ENCODE peak calls at places on chromosomes 13 and 19, in four cellular contexts. One of them, this sample, is unnamed.

GRCh38 chr19:31905980-31906948 is 439.1 kb upstream of the ZNF507 start:
- DNase-seq in pancreas: no peak
- DNase-seq in EH: no peak
- DNase-seq in MCF 10A: no peak
- DNase-seq in this sample: peak

GRCh38 chr19:17511724-17512573 is 500 bp downstream of the PGLS start:
- DNase-seq in pancreas: peak
- DNase-seq in EH: peak
- DNase-seq in MCF 10A: peak
- DNase-seq in this sample: peak

GRCh38 chr19:3983542-3983914 is 1.7 kb downstream of the EEF2 start:
- DNase-seq in pancreas: no peak
- DNase-seq in EH: no peak
- DNase-seq in MCF 10A: no peak
- DNase-seq in this sample: no peak

GRCh38 chr19:34131100-34131499 is 41.2 kb upstream of the LSM14A start:
- DNase-seq in pancreas: no peak
- DNase-seq in EH: peak
- DNase-seq in MCF 10A: no peak
- DNase-seq in this sample: peak

GRCh38 chr19:38047641-38048040 is 140.6 kb downstream of the SIPA1L3 start:
- DNase-seq in pancreas: no peak
- DNase-seq in EH: no peak
- DNase-seq in MCF 10A: no peak
- DNase-seq in this sample: no peak

GRCh38 chr13:97512732-97513131 is 78.8 kb downstream of the RAP2A start:
- DNase-seq in pancreas: no peak
- DNase-seq in EH: no peak
- DNase-seq in MCF 10A: no peak
- DNase-seq in this sample: no peak

GRCh38 chr13:44974056-44974798 is 15.0 kb downstream of the NUFIP1 start:
- DNase-seq in pancreas: no peak
- DNase-seq in EH: peak
- DNase-seq in MCF 10A: peak
- DNase-seq in this sample: no peak

GRCh38 chr19:16113727-16114126 is 2.0 kb downstream of the RAB8A start:
- DNase-seq in pancreas: no peak
- DNase-seq in EH: no peak
- DNase-seq in MCF 10A: no peak
- DNase-seq in this sample: no peak

GRCh38 chr13:107461751-107462150 is 753.6 kb downstream of the LIG4 start:
- DNase-seq in pancreas: no peak
- DNase-seq in EH: no peak
- DNase-seq in MCF 10A: no peak
- DNase-seq in this sample: no peak

GRCh38 chr19:11699931-11700794 is 38.6 kb downstream of the ZNF823 start:
- DNase-seq in pancreas: no peak
- DNase-seq in EH: peak
- DNase-seq in MCF 10A: peak
- DNase-seq in this sample: no peak

GRCh38 chr13:32314271-32314967 is 744 bp downstream of the ZAR1L start:
- DNase-seq in pancreas: no peak
- DNase-seq in EH: no peak
- DNase-seq in MCF 10A: no peak
- DNase-seq in this sample: peak

GRCh38 chr13:27379694-27380596 is 44.5 kb upstream of the GTF3A start:
- DNase-seq in pancreas: peak
- DNase-seq in EH: peak
- DNase-seq in MCF 10A: peak
- DNase-seq in this sample: peak

GRCh38 chr13:74443623-74444022 is 309.4 kb upstream of the KLF12 start:
- DNase-seq in pancreas: no peak
- DNase-seq in EH: peak
- DNase-seq in MCF 10A: peak
- DNase-seq in this sample: no peak

GRCh38 chr13:39364797-39365468 is 238.1 kb downstream of the LHFPL6 start:
- DNase-seq in pancreas: no peak
- DNase-seq in EH: peak
- DNase-seq in MCF 10A: peak
- DNase-seq in this sample: peak